ENCODE peak calls at places on chromosomes 4 and X, in four cellular contexts. M, C, U and Z are unnamed samples.

GRCh38 chr4:105002278-105002677 is 144.4 kb upstream of the TET2 start:
- DNase-seq in M (no peak), C (no peak), U (no peak), Z (no peak)

GRCh38 chrX:118049713-118050112 is 66.9 kb downstream of the KLHL13 start:
- DNase-seq in M (no peak), C (peak), U (no peak), Z (no peak)

GRCh38 chr4:7677799-7678301 is 243.1 kb upstream of the PSAPL1 start:
- DNase-seq in M (no peak), C (no peak), U (no peak), Z (no peak)

GRCh38 chrX:26597981-26598380 is 382.0 kb downstream of the MAGEB5 start:
- DNase-seq in M (no peak), C (no peak), U (no peak), Z (no peak)

GRCh38 chrX:33434256-33435092 is 223.1 kb upstream of the DMD start:
- DNase-seq in M (no peak), C (peak), U (peak), Z (peak)

GRCh38 chr4:105088110-105088879 is 58.4 kb upstream of the TET2 start:
- DNase-seq in M (no peak), C (no peak), U (peak), Z (no peak)

GRCh38 chrX:25158635-25159034 is 142.9 kb upstream of the ARX start:
- DNase-seq in M (no peak), C (no peak), U (no peak), Z (no peak)

GRCh38 chr4:158540125-158540907 is 18.6 kb downstream of the RXFP1 start:
- DNase-seq in M (no peak), C (no peak), U (no peak), Z (no peak)

GRCh38 chrX:10108288-10108687 is 48.5 kb upstream of the CLCN4 start:
- DNase-seq in M (no peak), C (no peak), U (no peak), Z (no peak)